ENCODE peak calls at places on chromosome 11, in five cellular contexts. T is neural progenitor cell, M is iPS-NIHi11, J is NAMALWA, R is HFFc6. I is an unnamed sample.
A peak's percentile ranks its signal among the peaks of the same experiment; 100 is the strongest.

GRCh38 chr11:64511966-64512365 is 79.1 kb upstream of the SLC22A12 start:
- DNase-seq in T (no peak), M (no peak), J (no peak), R (no peak), I (no peak)

GRCh38 chr11:114132944-114133394 is 73.5 kb downstream of the ZBTB16 start:
- DNase-seq in T (no peak), M (no peak), J (no peak), R (peak; percentile 86), I (no peak)

GRCh38 chr11:85718126-85718943 is 32.3 kb upstream of the CCDC89 start:
- DNase-seq in T (no peak), M (no peak), J (no peak), R (no peak), I (no peak)

GRCh38 chr11:89420981-89421380 is 70.2 kb downstream of the NOX4 start:
- DNase-seq in T (no peak), M (no peak), J (no peak), R (no peak), I (no peak)

GRCh38 chr11:121721961-121722360 is 269.2 kb upstream of the SORL1-AS1 start:
- DNase-seq in T (no peak), M (no peak), J (no peak), R (no peak), I (no peak)

GRCh38 chr11:66887531-66887930 is 30.7 kb downstream of the LRFN4 start:
- DNase-seq in T (no peak), M (no peak), J (no peak), R (no peak), I (no peak)

GRCh38 chr11:22730319-22730718 is 63.9 kb downstream of the GAS2 start:
- DNase-seq in T (peak; percentile 11), M (no peak), J (peak; percentile 37), R (no peak), I (peak; percentile 8)

GRCh38 chr11:119992171-119993051 is 145.5 kb downstream of the TRIM29 start:
- DNase-seq in T (no peak), M (peak; percentile 5), J (no peak), R (no peak), I (peak; percentile 16)

GRCh38 chr11:9700105-9700801 is 36.4 kb downstream of the SWAP70 start:
- DNase-seq in T (no peak), M (no peak), J (no peak), R (no peak), I (no peak)

GRCh38 chr11:104254347-104254746 is 90.4 kb upstream of the PDGFD start:
- DNase-seq in T (peak; percentile 85), M (peak; percentile 82), J (peak; percentile 83), R (no peak), I (peak; percentile 86)

I was measured in mesendoderm.